ENCODE peak calls at places on chromosomes 13 and 19, in six cellular contexts. C is ovary; J is CD4-positive, alpha-beta T cell; F is foreskin fibroblast; Q is fibroblast of villous mesenchyme; Y is osteocyte. X is an unnamed sample.

GRCh38 chr19:41701401-41702075 is 6.9 kb upstream of the CEACAM5 start:
- DNase-seq in J (no peak), Q (no peak), F (no peak), Y (peak), C (no peak), X (peak)

GRCh38 chr13:46486270-46486669 is 66.7 kb upstream of the LRCH1 start:
- DNase-seq in F (no peak), Y (no peak), J (no peak), Q (no peak), C (no peak), X (no peak)

GRCh38 chr13:60467098-60467497 is 70.1 kb downstream of the TDRD3 start:
- DNase-seq in J (no peak), C (no peak), F (no peak), Y (no peak), Q (no peak), X (no peak)

GRCh38 chr19:40613669-40614594 is 12.8 kb downstream of the LTBP4 start:
- DNase-seq in F (peak), C (peak), J (peak), Q (peak), Y (peak), X (peak)

GRCh38 chr13:111139452-111139851 is 24.3 kb downstream of the ARHGEF7 start:
- DNase-seq in Q (no peak), C (no peak), Y (no peak), J (no peak), F (no peak), X (no peak)

GRCh38 chr13:23824355-23824754 is 64.8 kb downstream of the MIPEP start:
- DNase-seq in C (no peak), Q (peak), Y (no peak), F (no peak), J (no peak), X (no peak)

GRCh38 chr19:36121486-36122124 is 6.3 kb downstream of the TBCB start:
- DNase-seq in F (no peak), C (no peak), Y (no peak), J (no peak), Q (no peak), X (no peak)

GRCh38 chr13:78852709-78853108 is 193.8 kb upstream of the OBI1 start:
- DNase-seq in F (no peak), Q (no peak), C (no peak), Y (no peak), J (no peak), X (no peak)

GRCh38 chr19:38151242-38151641 is 72.8 kb downstream of the DPF1 start:
- DNase-seq in Q (no peak), J (no peak), F (no peak), Y (no peak), C (no peak), X (no peak)

GRCh38 chr13:30293995-30294394 is 13.4 kb downstream of the KATNAL1 start:
- DNase-seq in F (no peak), J (no peak), Y (no peak), C (no peak), Q (no peak), X (no peak)

GRCh38 chr19:42423462-42424344 is 3.5 kb downstream of the LIPE start:
- DNase-seq in F (peak), Y (peak), C (peak), Q (peak), J (peak), X (peak)

GRCh38 chr13:21330126-21330861 is 128.8 kb downstream of the ZDHHC20 start:
- DNase-seq in C (no peak), J (no peak), Y (no peak), Q (peak), F (peak), X (no peak)

GRCh38 chr19:10655457-10656312 is 1.5 kb downstream of the ILF3 start:
- DNase-seq in Y (no peak), F (peak), C (no peak), J (no peak), Q (peak), X (peak)

GRCh38 chr13:113647351-113648217 is 10.4 kb downstream of the ATP4B start:
- DNase-seq in Q (peak), Y (peak), C (peak), F (peak), J (peak), X (no peak)

GRCh38 chr13:113455384-113455783 is 2.1 kb upstream of the ADPRHL1 start:
- DNase-seq in Y (peak), Q (no peak), J (no peak), F (no peak), C (no peak), X (no peak)

GRCh38 chr19:54882758-54883157 is 8.7 kb downstream of the FCAR start:
- DNase-seq in Y (no peak), F (no peak), Q (no peak), J (no peak), C (no peak), X (no peak)

GRCh38 chr19:10183926-10184325 is 10.8 kb downstream of the DNMT1 start:
- DNase-seq in Y (no peak), J (no peak), Q (no peak), C (no peak), F (no peak), X (no peak)

GRCh38 chr13:20616059-20616797 is 49.3 kb downstream of the IFT88 start:
- DNase-seq in Y (no peak), C (no peak), Q (peak), J (no peak), F (peak), X (no peak)

GRCh38 chr13:83622422-83622784 is 259.9 kb downstream of the SLITRK1 start:
- DNase-seq in Q (no peak), J (no peak), Y (no peak), C (no peak), F (peak), X (no peak)

GRCh38 chr13:30585748-30586262 is 31.9 kb upstream of the USPL1 start:
- DNase-seq in F (peak), C (no peak), J (no peak), Y (no peak), Q (peak), X (no peak)

GRCh38 chr13:101098873-101099272 is 317.4 kb downstream of the NALCN start:
- DNase-seq in F (no peak), J (no peak), Q (no peak), C (no peak), Y (no peak), X (no peak)

GRCh38 chr19:28956971-28957370 is 256.0 kb downstream of the UQCRFS1 start:
- DNase-seq in J (no peak), F (no peak), C (no peak), Q (no peak), Y (no peak), X (no peak)

GRCh38 chr19:51359294-51359693 is 6.9 kb downstream of the ETFB start:
- DNase-seq in Q (peak), J (no peak), F (peak), C (no peak), Y (no peak), X (no peak)

GRCh38 chr19:8877854-8878705 is 45.9 kb downstream of the MBD3L1 start:
- DNase-seq in Y (no peak), C (no peak), Q (no peak), J (no peak), F (no peak), X (no peak)

GRCh38 chr13:39783051-39783450 is 127.6 kb downstream of the COG6 start:
- DNase-seq in Q (no peak), C (no peak), J (no peak), Y (no peak), F (no peak), X (no peak)

GRCh38 chr19:1353144-1353543 is 30.6 kb upstream of the NDUFS7 start:
- DNase-seq in J (no peak), Q (no peak), Y (no peak), F (no peak), C (no peak), X (no peak)

GRCh38 chr19:1355974-1356865 is 27.5 kb upstream of the NDUFS7 start:
- DNase-seq in J (no peak), Q (peak), C (no peak), F (no peak), Y (no peak), X (no peak)

GRCh38 chr19:1355258-1355973 is 28.3 kb upstream of the NDUFS7 start:
- DNase-seq in C (peak), J (no peak), Q (peak), Y (no peak), F (peak), X (no peak)

GRCh38 chr19:1357695-1358094 is 26.0 kb upstream of the NDUFS7 start:
- DNase-seq in C (no peak), Q (no peak), Y (no peak), J (no peak), F (no peak), X (no peak)

GRCh38 chr19:1354496-1355257 is 29.0 kb upstream of the NDUFS7 start:
- DNase-seq in J (peak), Y (peak), Q (peak), C (peak), F (peak), X (peak)
- TF ChIP-seq CTCF in J (no peak), Y (no peak), Q (peak), C (no peak), F (no peak), X (no peak)

DNA sequence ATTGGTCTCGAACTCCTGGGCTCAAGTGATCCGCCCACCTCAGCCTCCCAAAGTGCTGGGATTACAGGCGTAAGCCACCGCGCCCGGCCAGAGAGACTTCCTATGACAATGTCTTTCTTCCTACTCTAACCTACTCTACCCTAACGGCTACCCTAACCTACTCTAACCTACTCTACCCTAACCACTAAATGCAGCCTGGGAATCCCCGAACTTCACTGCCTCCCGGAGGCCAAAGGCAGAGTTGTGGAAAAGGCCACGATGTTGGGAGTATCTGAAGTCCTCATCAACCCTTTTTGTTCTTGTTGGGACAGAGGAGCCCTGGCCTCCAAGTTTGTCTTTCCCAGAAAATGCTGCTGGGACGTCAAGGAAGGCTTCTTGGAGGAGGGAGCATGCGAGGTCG is 967 bp upstream of the NR2C2AP start:
- DNase-seq in Q (no peak), C (no peak), Y (no peak), F (no peak), J (no peak), X (no peak)
- TF ChIP-seq CTCF in Q (no peak), C (no peak), Y (no peak), F (no peak), J (no peak), X (no peak)

GRCh38 chr13:27174766-27175455 is 3.3 kb upstream of the USP12 start:
- DNase-seq in Y (no peak), C (no peak), Q (peak), F (peak), J (no peak), X (no peak)

GRCh38 chr13:27176772-27177171 is 5.2 kb upstream of the USP12 start:
- DNase-seq in J (no peak), Q (no peak), F (no peak), C (no peak), Y (no peak), X (no peak)

GRCh38 chr13:27182844-27183497 is 11.4 kb upstream of the USP12 start:
- DNase-seq in J (no peak), Y (no peak), Q (peak), F (peak), C (no peak), X (no peak)

GRCh38 chr13:27182054-27182453 is 10.4 kb upstream of the USP12 start:
- DNase-seq in C (no peak), Q (no peak), Y (no peak), J (no peak), F (no peak), X (no peak)

DNA sequence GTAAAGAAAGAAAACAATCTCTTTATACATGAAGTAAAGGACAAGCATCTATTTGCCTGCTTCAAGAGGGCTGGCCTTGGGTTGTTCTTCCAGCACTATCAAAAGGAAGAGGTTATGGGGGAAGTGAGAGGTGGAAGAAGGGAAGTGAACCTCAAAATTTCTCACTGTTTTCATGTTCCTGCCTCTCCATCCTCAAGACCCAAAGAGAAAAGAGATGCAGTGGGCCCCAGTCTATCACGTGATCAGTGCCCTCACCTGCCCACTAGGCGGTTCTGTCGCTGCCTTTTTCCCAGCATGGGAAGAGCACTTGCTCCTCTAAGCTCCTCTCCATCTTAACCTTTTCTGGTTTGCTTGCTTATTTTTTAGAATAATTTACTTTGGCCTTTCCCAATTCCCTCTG is 6.2 kb upstream of the USP12 start:
- DNase-seq in Y (no peak), J (no peak), Q (no peak), F (no peak), C (no peak), X (no peak)
- TF ChIP-seq CTCF in Y (no peak), J (no peak), Q (no peak), F (no peak), C (no peak), X (no peak)

GRCh38 chr19:47069795-47070194 is 21.4 kb upstream of the TMEM160 start:
- DNase-seq in F (no peak), C (no peak), J (no peak), Q (no peak), Y (no peak), X (no peak)
- TF ChIP-seq CTCF in F (no peak), C (no peak), J (no peak), Q (no peak), Y (no peak), X (no peak)

X was measured in endothelial cell.